ENCODE peak calls at places on chromosome 19, in eight cellular contexts. D is stomach; L is PC-9; A is effector memory CD4-positive, alpha-beta T cell; I is heart left ventricle; T is colonic mucosa; P is GM23338; V is right lobe of liver. K is an unnamed sample.
A peak's percentile ranks its signal among the peaks of the same experiment; 100 is the strongest.

GRCh38 chr19:52991021-52991420 is 22.7 kb upstream of the ERVV-1 start:
- DNase-seq in L (peak; percentile 77), D (no peak), P (no peak), I (no peak), A (no peak), V (no peak), T (no peak), K (no peak)

GRCh38 chr19:49403404-49404187 is 15.5 kb downstream of the KASH5 start:
- DNase-seq in I (no peak), V (no peak), L (peak; percentile 67), D (no peak), A (no peak), T (no peak), P (peak; percentile 96), K (no peak)

GRCh38 chr19:3243851-3244700 is 19.6 kb downstream of the CELF5 start:
- DNase-seq in A (no peak), L (peak; percentile 39), V (no peak), P (peak; percentile 88), I (no peak), D (peak; percentile 27), T (peak; percentile 63), K (no peak)

GRCh38 chr19:30799854-30800755 is 427.9 kb downstream of the ZNF536 start:
- DNase-seq in V (no peak), I (peak; percentile 49), D (peak; percentile 28), T (peak; percentile 38), A (no peak), P (peak; percentile 81), L (no peak), K (peak; percentile 60)

GRCh38 chr19:48487944-48488343 is 18.8 kb downstream of the CYTH2 start:
- DNase-seq in V (no peak), I (peak; percentile 76), L (peak; percentile 97), P (no peak), A (no peak), T (peak; percentile 80), D (peak; percentile 88), K (no peak)

GRCh38 chr19:16203256-16204004 is 5.7 kb downstream of the AP1M1 start:
- DNase-seq in T (no peak), A (no peak), P (no peak), I (no peak), V (peak; percentile 40), D (no peak), L (no peak), K (no peak)

GRCh38 chr19:6220385-6221191 is 59.2 kb downstream of the MLLT1 start:
- DNase-seq in D (no peak), V (no peak), A (no peak), T (peak; percentile 38), P (no peak), L (no peak), I (no peak), K (no peak)

GRCh38 chr19:48918801-48919247 is 14.7 kb upstream of the DHDH start:
- DNase-seq in T (no peak), L (no peak), A (no peak), V (no peak), P (peak; percentile 92), I (no peak), D (no peak), K (no peak)

DNA sequence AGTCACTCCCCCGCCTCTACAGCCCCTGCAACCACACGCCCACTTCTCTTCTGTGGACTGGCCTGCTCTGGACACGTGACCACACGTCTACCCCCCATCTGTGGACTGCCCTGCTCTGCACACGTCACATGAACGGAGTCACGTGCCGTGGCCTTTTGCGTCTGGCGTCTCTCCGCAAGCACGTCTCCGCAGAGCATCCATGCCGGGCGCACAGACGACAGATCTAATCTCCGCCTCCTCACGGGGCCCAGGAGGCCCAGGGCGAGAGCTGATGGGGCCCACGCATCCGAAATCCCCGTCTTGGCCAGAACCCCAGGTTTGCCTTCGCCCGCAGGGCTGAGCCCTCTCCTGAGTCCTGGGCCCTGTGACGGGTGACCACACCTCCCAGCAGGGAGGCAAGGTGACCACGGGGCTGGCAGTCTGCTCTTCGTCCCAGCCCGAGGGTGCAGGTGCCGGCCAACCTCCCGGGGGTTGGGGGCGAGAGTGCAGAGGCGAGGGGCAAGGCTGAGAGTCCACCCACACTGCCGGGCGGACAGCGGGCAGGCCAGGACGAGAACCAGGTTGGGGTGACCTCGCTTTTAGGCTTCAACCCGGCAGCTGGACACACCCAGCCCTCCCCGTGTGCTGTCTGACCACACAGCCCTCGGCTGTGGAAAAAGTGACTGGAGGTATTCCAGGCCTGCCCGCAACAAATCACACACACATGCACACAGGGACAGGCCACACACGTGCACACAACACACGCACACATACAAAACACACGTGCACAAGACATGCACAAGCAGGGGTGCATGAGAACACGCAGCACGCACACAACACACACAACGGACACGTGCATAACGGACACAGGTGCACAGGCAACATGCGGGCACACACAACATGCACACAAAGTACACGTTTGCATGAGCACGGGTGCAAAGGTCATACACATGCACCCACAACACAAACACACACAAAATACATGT is 3.9 kb downstream of the SBNO2 start:
- DNase-seq in D (peak; percentile 56), I (no peak), P (no peak), A (no peak), L (peak; percentile 85), T (no peak), V (peak; percentile 56), K (peak; percentile 64)
- H3K4me1 ChIP-seq in D (peaks cover 45% of the 10 kb centered on the region), I (peaks cover 5% of the 10 kb centered on the region), P (no peaks in the 10 kb centered on the region), A (peaks cover 17% of the 10 kb centered on the region), L (peaks cover 46% of the 10 kb centered on the region), T (peaks cover 13% of the 10 kb centered on the region), V (peaks cover 43% of the 10 kb centered on the region), K (peaks cover 72% of the 10 kb centered on the region)

GRCh38 chr19:10404888-10405808 is 1.8 kb upstream of the CDC37 start:
- DNase-seq in A (no peak), L (no peak), D (no peak), V (no peak), T (no peak), P (peak; percentile 55), I (no peak), K (no peak)

GRCh38 chr19:10399878-10400277 is 3.5 kb downstream of the CDC37 start:
- DNase-seq in T (no peak), P (no peak), D (no peak), A (no peak), I (peak; percentile 65), L (no peak), V (no peak), K (no peak)

GRCh38 chr19:10406191-10406590 is 2.8 kb upstream of the CDC37 start:
- DNase-seq in P (no peak), V (no peak), L (no peak), D (no peak), I (no peak), T (no peak), A (no peak), K (no peak)

GRCh38 chr19:10402441-10403038 is 802 bp downstream of the CDC37 start:
- DNase-seq in A (peak; percentile 50), L (peak; percentile 44), V (no peak), P (peak; percentile 34), I (peak; percentile 78), D (no peak), T (peak; percentile 61), K (peak; percentile 68)

GRCh38 chr19:10403137-10404021 is at the start of gene CDC37:
- DNase-seq in I (peak; percentile 98), D (peak; percentile 99), T (peak; percentile 97), P (peak; percentile 98), L (peak; percentile 90), V (peak; percentile 97), A (peak; percentile 97), K (peak; percentile 97)
- H3K4me1 ChIP-seq in I (peaks cover 41% of the 10 kb centered on the region), D (peaks cover 35% of the 10 kb centered on the region), T (peaks cover 16% of the 10 kb centered on the region), P (peaks cover 10% of the 10 kb centered on the region), L (peaks cover 20% of the 10 kb centered on the region), V (peaks cover 11% of the 10 kb centered on the region), A (peaks cover 53% of the 10 kb centered on the region), K (peaks cover 69% of the 10 kb centered on the region)

DNA sequence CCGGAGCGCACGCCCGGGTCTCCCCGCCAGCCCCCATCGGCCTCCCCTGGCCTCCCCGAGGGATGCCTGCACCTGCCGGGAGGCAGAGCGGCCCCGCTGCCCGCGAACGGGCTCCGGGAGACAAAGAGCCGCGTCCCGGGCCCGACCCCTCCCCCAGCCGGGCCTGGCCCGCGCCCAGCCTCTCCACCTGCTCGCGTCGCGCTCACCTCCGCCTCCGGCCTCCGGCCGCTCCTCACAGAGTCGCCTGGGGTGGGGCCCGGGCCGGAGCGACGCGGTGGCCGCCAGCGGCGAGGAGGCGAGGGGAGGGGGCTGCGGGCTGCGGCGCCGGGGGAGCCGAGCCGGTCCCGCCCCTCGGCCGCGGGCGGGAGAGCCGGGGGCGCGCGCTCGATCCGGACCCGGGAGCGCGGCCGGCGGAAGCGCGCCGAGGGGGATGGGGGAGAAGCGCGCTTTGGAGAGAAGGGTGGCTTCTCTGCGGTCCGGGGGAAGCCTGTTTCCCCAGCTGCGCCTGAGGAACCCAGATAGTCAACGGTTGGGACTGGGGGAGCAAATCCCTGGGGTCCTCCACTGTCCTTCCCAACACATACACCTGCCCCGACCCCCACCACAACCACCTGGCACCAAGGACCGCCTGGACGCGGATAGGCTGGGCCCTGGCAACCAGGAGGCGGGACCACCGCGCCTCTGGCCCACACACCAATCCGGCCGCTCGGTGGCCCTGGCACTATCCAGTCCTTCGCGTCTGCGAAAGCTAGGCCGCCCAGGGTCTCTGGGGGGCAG is at the start of gene PRR36:
- DNase-seq in V (no peak), A (no peak), I (no peak), T (no peak), L (peak; percentile 55), P (peak; percentile 91), D (peak; percentile 72), K (peak; percentile 79)
- H3K4me1 ChIP-seq in V (no peaks in the 10 kb centered on the region), A (peaks cover 39% of the 10 kb centered on the region), I (peaks cover 8% of the 10 kb centered on the region), T (no peaks in the 10 kb centered on the region), L (peaks cover 20% of the 10 kb centered on the region), P (peaks cover 13% of the 10 kb centered on the region), D (peaks cover 35% of the 10 kb centered on the region), K (peaks cover 33% of the 10 kb centered on the region)

GRCh38 chr19:7930765-7931164 is 4.8 kb upstream of the CTXN1 start:
- DNase-seq in A (no peak), I (no peak), V (no peak), L (no peak), T (no peak), P (no peak), D (no peak), K (no peak)

GRCh38 chr19:7928334-7928706 is 2.4 kb upstream of the CTXN1 start:
- DNase-seq in T (no peak), P (no peak), L (no peak), A (no peak), D (no peak), I (no peak), V (no peak), K (no peak)

GRCh38 chr19:7926727-7927604 is 1.0 kb upstream of the CTXN1 start:
- DNase-seq in V (peak; percentile 52), P (no peak), L (no peak), I (no peak), T (no peak), A (no peak), D (no peak), K (peak; percentile 50)

GRCh38 chr19:7927605-7928333 is 1.8 kb upstream of the CTXN1 start:
- DNase-seq in V (peak; percentile 50), A (no peak), D (no peak), L (no peak), P (no peak), T (no peak), I (peak; percentile 22), K (peak; percentile 47)

DNA sequence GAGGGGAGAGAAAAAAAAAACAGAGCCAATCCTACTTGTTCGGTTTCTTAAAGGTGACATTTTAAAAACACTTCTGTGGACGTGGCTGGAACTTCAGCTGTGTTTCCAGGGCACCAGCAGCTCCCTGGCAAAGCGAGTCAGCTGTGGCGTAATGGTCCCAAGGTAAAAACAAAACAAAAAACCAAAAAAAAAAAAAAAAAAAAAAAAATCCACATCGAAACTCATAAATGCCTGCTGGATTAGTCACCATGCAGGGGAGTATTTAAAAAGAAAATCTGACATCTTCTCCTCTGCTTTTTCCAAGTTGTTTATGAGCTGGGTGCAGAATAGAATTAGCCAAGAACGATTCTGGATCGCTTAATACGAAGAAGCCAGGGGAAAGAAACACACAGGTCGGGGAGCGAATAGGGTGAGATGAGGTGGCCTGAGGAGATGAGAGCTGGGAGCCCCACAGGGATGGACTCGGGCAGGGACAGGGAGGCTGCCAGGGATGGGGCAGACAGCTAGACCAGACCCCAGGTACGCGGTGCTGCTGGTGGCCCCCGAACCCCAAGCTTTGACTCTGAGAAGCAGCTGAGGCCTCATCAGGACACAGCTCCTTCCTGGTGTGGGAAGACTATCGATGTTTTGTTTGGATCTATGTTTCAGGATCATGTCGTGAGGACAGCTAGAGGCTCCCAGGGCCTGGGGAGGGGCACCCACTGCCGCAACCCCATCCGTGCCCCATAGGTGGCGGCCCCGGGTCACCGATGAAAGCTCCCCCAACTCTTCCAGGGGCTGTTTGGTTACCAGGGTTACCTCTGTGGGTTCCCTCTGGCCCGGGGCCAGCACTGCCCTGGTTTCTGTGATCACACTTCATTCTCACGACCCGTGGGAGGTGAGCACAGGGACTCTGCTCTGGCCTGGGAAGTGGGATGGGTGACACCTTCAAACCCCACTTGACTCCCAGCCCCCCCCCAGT is 3.1 kb upstream of the CTXN1 start:
- DNase-seq in D (no peak), L (peak; percentile 89), T (no peak), A (peak; percentile 69), I (no peak), P (peak; percentile 89), V (peak; percentile 55), K (peak; percentile 61)
- H3K4me1 ChIP-seq in D (peaks cover 33% of the 10 kb centered on the region), L (peaks cover 28% of the 10 kb centered on the region), T (no peaks in the 10 kb centered on the region), A (peaks cover 15% of the 10 kb centered on the region), I (peaks cover 18% of the 10 kb centered on the region), P (peaks cover 4% of the 10 kb centered on the region), V (no peaks in the 10 kb centered on the region), K (peaks cover 25% of the 10 kb centered on the region)